ENCODE peak calls at places on chromosomes 6 and 20, in four cellular contexts. One of them, this sample, is unnamed.

GRCh38 chr6:34375833-34376232 is 16.6 kb downstream of the NUDT3 start:
- DNase-seq in uterus: no peak
- DNase-seq in right lobe of liver: no peak
- DNase-seq in GM12878: no peak
- DNase-seq in this sample: no peak

GRCh38 chr6:33828764-33829731 is 25.2 kb upstream of the MLN start:
- DNase-seq in uterus: no peak
- DNase-seq in right lobe of liver: no peak
- DNase-seq in GM12878: no peak
- DNase-seq in this sample: no peak

GRCh38 chr6:35710241-35710847 is 21.6 kb upstream of the FKBP5 start:
- DNase-seq in uterus: no peak
- DNase-seq in right lobe of liver: no peak
- DNase-seq in GM12878: no peak
- DNase-seq in this sample: peak; percentile 65

GRCh38 chr6:37306624-37307222 is 47.1 kb upstream of the RNF8 start:
- DNase-seq in uterus: no peak
- DNase-seq in right lobe of liver: no peak
- DNase-seq in GM12878: no peak
- DNase-seq in this sample: no peak

GRCh38 chr6:164690702-164691500 is 618.5 kb downstream of the C6orf118 start:
- DNase-seq in uterus: no peak
- DNase-seq in right lobe of liver: no peak
- DNase-seq in GM12878: no peak
- DNase-seq in this sample: no peak

GRCh38 chr20:32152421-32153155 is 43.1 kb downstream of the TM9SF4 start:
- DNase-seq in uterus: no peak
- DNase-seq in right lobe of liver: no peak
- DNase-seq in GM12878: no peak
- DNase-seq in this sample: no peak

GRCh38 chr6:28172006-28172405 is 30.3 kb downstream of the ZKSCAN8 start:
- DNase-seq in uterus: no peak
- DNase-seq in right lobe of liver: no peak
- DNase-seq in GM12878: no peak
- DNase-seq in this sample: no peak

GRCh38 chr6:159470400-159470799 is 222.6 kb downstream of the SOD2 start:
- DNase-seq in uterus: no peak
- DNase-seq in right lobe of liver: no peak
- DNase-seq in GM12878: no peak
- DNase-seq in this sample: no peak

GRCh38 chr6:117514655-117515054 is 32.2 kb downstream of the DCBLD1 start:
- DNase-seq in uterus: no peak
- DNase-seq in right lobe of liver: no peak
- DNase-seq in GM12878: no peak
- DNase-seq in this sample: no peak

GRCh38 chr6:157128235-157128761 is 195.0 kb downstream of the TMEM242 start:
- DNase-seq in uterus: no peak
- DNase-seq in right lobe of liver: no peak
- DNase-seq in GM12878: no peak
- DNase-seq in this sample: no peak

GRCh38 chr20:11409526-11409925 is 508.2 kb upstream of the BTBD3 start:
- DNase-seq in uterus: no peak
- DNase-seq in right lobe of liver: no peak
- DNase-seq in GM12878: no peak
- DNase-seq in this sample: no peak

GRCh38 chr6:5767471-5767870 is 239.3 kb downstream of the NRN1 start:
- DNase-seq in uterus: no peak
- DNase-seq in right lobe of liver: no peak
- DNase-seq in GM12878: no peak
- DNase-seq in this sample: no peak

GRCh38 chr6:146339716-146340115 is 203.9 kb upstream of the RAB32 start:
- DNase-seq in uterus: no peak
- DNase-seq in right lobe of liver: no peak
- DNase-seq in GM12878: no peak
- DNase-seq in this sample: no peak

GRCh38 chr6:105193647-105194046 is 13.8 kb upstream of the POPDC3 start:
- DNase-seq in uterus: no peak
- DNase-seq in right lobe of liver: no peak
- DNase-seq in GM12878: no peak
- DNase-seq in this sample: no peak

GRCh38 chr6:107561325-107561724 is 71.4 kb downstream of the SOBP start:
- DNase-seq in uterus: peak; percentile 65
- DNase-seq in right lobe of liver: no peak
- DNase-seq in GM12878: no peak
- DNase-seq in this sample: no peak

GRCh38 chr6:53199156-53199555 is 50.5 kb upstream of the GCM1 start:
- DNase-seq in uterus: no peak
- DNase-seq in right lobe of liver: no peak
- DNase-seq in GM12878: peak; percentile 43
- DNase-seq in this sample: no peak

GRCh38 chr20:61628901-61629300 is 376.8 kb downstream of the CDH4 start:
- DNase-seq in uterus: no peak
- DNase-seq in right lobe of liver: no peak
- DNase-seq in GM12878: no peak
- DNase-seq in this sample: no peak

GRCh38 chr6:165704001-165704748 is 41.1 kb upstream of the PDE10A start:
- DNase-seq in uterus: no peak
- DNase-seq in right lobe of liver: no peak
- DNase-seq in GM12878: no peak
- DNase-seq in this sample: no peak

GRCh38 chr20:41664584-41664983 is 46.4 kb upstream of the CHD6 start:
- DNase-seq in uterus: no peak
- DNase-seq in right lobe of liver: no peak
- DNase-seq in GM12878: peak; percentile 59
- DNase-seq in this sample: no peak

GRCh38 chr6:22247916-22248482 is 48.8 kb downstream of the PRL start:
- DNase-seq in uterus: no peak
- DNase-seq in right lobe of liver: no peak
- DNase-seq in GM12878: no peak
- DNase-seq in this sample: no peak

GRCh38 chr20:8094415-8094818 is 37.6 kb upstream of the PLCB1 start:
- DNase-seq in uterus: peak; percentile 71
- DNase-seq in right lobe of liver: peak; percentile 33
- DNase-seq in GM12878: no peak
- DNase-seq in this sample: no peak

GRCh38 chr6:99002826-99003225 is 55.1 kb upstream of the FBXL4 start:
- DNase-seq in uterus: no peak
- DNase-seq in right lobe of liver: no peak
- DNase-seq in GM12878: no peak
- DNase-seq in this sample: no peak

GRCh38 chr6:16974729-16975359 is 127.0 kb upstream of the STMND1 start:
- DNase-seq in uterus: no peak
- DNase-seq in right lobe of liver: no peak
- DNase-seq in GM12878: no peak
- DNase-seq in this sample: no peak

GRCh38 chr6:41132254-41132653 is 21.9 kb downstream of the TREML1 start:
- DNase-seq in uterus: no peak
- DNase-seq in right lobe of liver: no peak
- DNase-seq in GM12878: no peak
- DNase-seq in this sample: no peak

GRCh38 chr6:113672691-113673149 is 184.4 kb upstream of the MARCKS start:
- DNase-seq in uterus: peak; percentile 36
- DNase-seq in right lobe of liver: peak; percentile 57
- DNase-seq in GM12878: no peak
- DNase-seq in this sample: no peak

GRCh38 chr6:82521369-82521768 is 157.8 kb downstream of the TPBG start:
- DNase-seq in uterus: no peak
- DNase-seq in right lobe of liver: no peak
- DNase-seq in GM12878: no peak
- DNase-seq in this sample: no peak

GRCh38 chr6:13923527-13924145 is 1.1 kb upstream of the RNF182 start:
- DNase-seq in uterus: no peak
- DNase-seq in right lobe of liver: no peak
- DNase-seq in GM12878: no peak
- DNase-seq in this sample: no peak

GRCh38 chr6:21371676-21372161 is 221.8 kb upstream of the SOX4 start:
- DNase-seq in uterus: no peak
- DNase-seq in right lobe of liver: no peak
- DNase-seq in GM12878: no peak
- DNase-seq in this sample: no peak

GRCh38 chr6:121647905-121648304 is 212.5 kb downstream of the GJA1 start:
- DNase-seq in uterus: no peak
- DNase-seq in right lobe of liver: no peak
- DNase-seq in GM12878: no peak
- DNase-seq in this sample: no peak

GRCh38 chr20:12372557-12372956 is 454.9 kb downstream of the BTBD3 start:
- DNase-seq in uterus: no peak
- DNase-seq in right lobe of liver: no peak
- DNase-seq in GM12878: no peak
- DNase-seq in this sample: no peak

GRCh38 chr20:64233725-64234124 is 21.8 kb upstream of the PCMTD2 start:
- DNase-seq in uterus: no peak
- DNase-seq in right lobe of liver: peak; percentile 88
- DNase-seq in GM12878: no peak
- DNase-seq in this sample: no peak

GRCh38 chr6:151001387-151002063 is 136.0 kb downstream of the MTHFD1L start:
- DNase-seq in uterus: no peak
- DNase-seq in right lobe of liver: no peak
- DNase-seq in GM12878: no peak
- DNase-seq in this sample: no peak

GRCh38 chr6:159075506-159076100 is 30.8 kb upstream of the TAGAP start:
- DNase-seq in uterus: no peak
- DNase-seq in right lobe of liver: peak; percentile 37
- DNase-seq in GM12878: no peak
- DNase-seq in this sample: no peak

GRCh38 chr20:60765821-60766403 is 486.1 kb upstream of the CDH4 start:
- DNase-seq in uterus: no peak
- DNase-seq in right lobe of liver: no peak
- DNase-seq in GM12878: no peak
- DNase-seq in this sample: no peak

GRCh38 chr6:1795923-1796322 is 186.2 kb downstream of the FOXC1 start:
- DNase-seq in uterus: no peak
- DNase-seq in right lobe of liver: no peak
- DNase-seq in GM12878: no peak
- DNase-seq in this sample: no peak

GRCh38 chr6:1797801-1798200 is 188.1 kb downstream of the FOXC1 start:
- DNase-seq in uterus: no peak
- DNase-seq in right lobe of liver: no peak
- DNase-seq in GM12878: no peak
- DNase-seq in this sample: no peak

GRCh38 chr6:1798303-1798964 is 188.7 kb downstream of the FOXC1 start:
- DNase-seq in uterus: no peak
- DNase-seq in right lobe of liver: no peak
- DNase-seq in GM12878: no peak
- DNase-seq in this sample: no peak

GRCh38 chr6:1798965-1799325 is 189.2 kb downstream of the FOXC1 start:
- DNase-seq in uterus: no peak
- DNase-seq in right lobe of liver: no peak
- DNase-seq in GM12878: no peak
- DNase-seq in this sample: no peak

DNA sequence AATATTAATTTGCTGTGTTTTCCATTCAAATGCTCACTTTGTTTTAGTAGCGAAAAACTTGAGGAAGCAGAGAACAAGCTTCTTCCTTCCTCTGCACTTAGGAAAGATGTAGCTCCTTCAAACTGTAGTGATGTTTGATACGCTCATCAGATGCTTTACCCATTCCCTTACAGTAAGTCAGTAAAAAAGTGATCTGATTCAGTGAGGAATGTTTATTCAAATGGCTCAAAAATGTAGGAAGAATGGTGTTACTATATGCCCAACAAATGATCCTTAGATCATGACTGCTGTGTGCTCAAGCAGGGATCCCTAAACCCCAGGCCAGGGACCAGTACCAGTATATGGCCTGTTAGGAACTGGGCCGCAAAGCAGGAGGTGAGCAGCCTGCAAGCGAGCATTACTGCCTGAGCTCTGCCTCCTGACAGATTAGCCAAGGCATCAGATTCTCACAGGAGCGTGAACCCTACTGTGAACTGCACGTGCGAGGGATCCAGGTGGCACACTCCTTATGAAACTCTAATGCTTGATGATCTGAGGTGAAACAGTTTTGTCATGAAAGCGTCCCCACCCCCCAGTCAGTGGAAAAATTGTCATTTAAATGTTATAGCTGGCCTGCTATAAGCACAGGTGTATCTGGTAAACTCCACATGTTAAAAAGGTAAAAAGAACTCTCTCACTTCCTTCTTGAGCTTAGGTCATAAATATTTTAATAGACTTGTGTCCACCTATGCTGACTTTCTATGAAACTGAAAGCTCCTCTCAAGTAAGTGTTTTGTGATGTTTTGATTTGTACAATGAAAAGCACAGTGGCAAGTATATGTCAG is 187.2 kb downstream of the FOXC1 start:
- DNase-seq in uterus: no peak
- DNase-seq in right lobe of liver: no peak
- DNase-seq in GM12878: no peak
- DNase-seq in this sample: no peak
- H3K4me3 ChIP-seq in uterus: no peak overlapping the region
- H3K4me3 ChIP-seq in right lobe of liver: no peak overlapping the region
- H3K4me3 ChIP-seq in GM12878: no peak overlapping the region
- H3K4me3 ChIP-seq in this sample: no peak overlapping the region

DNA sequence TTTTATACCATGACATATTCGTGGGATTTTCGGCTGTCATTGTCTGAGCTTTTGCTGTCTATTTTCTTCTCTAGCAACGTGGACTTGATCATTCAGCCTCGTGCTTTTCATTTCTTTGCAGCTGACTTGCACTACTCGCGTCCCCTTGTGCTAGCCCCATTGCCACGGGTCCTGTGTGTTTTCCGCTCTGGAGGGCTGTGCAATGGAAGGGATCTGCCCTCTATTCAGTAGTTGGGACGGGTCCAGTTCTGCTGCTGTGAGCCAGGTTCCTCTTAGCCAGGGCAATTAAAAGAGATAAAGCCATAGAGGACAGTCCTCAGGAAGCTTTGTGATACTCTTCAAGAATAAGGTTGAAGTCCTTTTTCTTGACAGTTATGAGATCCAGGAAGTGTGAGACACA is 17.6 kb downstream of the NEDD9 start:
- DNase-seq in uterus: no peak
- DNase-seq in right lobe of liver: no peak
- DNase-seq in GM12878: no peak
- DNase-seq in this sample: no peak
- H3K4me1 ChIP-seq in uterus: peaks cover 13% of the 10 kb centered on the region
- H3K4me1 ChIP-seq in right lobe of liver: no peaks in the 10 kb centered on the region
- H3K4me1 ChIP-seq in GM12878: no peaks in the 10 kb centered on the region
- H3K4me1 ChIP-seq in this sample: peaks cover 13% of the 10 kb centered on the region

GRCh38 chr20:62685781-62686555 is 22.7 kb upstream of the NTSR1 start:
- DNase-seq in uterus: no peak
- DNase-seq in right lobe of liver: peak; percentile 58
- DNase-seq in GM12878: no peak
- DNase-seq in this sample: peak; percentile 19
- H3K4me3 ChIP-seq in uterus: no peak overlapping the region
- H3K4me3 ChIP-seq in right lobe of liver: no peak overlapping the region
- H3K4me3 ChIP-seq in GM12878: no peak overlapping the region
- H3K4me3 ChIP-seq in this sample: no peak overlapping the region

GRCh38 chr20:57312138-57312537 is 17.5 kb upstream of the SPO11 start:
- DNase-seq in uterus: no peak
- DNase-seq in right lobe of liver: no peak
- DNase-seq in GM12878: no peak
- DNase-seq in this sample: no peak
- H3K4me1 ChIP-seq in uterus: no peaks in the 10 kb centered on the region
- H3K4me1 ChIP-seq in right lobe of liver: no peaks in the 10 kb centered on the region
- H3K4me1 ChIP-seq in GM12878: no peaks in the 10 kb centered on the region
- H3K4me1 ChIP-seq in this sample: no peaks in the 10 kb centered on the region

GRCh38 chr20:38435555-38435939 is 419 bp upstream of the SNHG17 start:
- DNase-seq in uterus: no peak
- DNase-seq in right lobe of liver: no peak
- DNase-seq in GM12878: no peak
- DNase-seq in this sample: no peak
- H3K4me3 ChIP-seq in uterus: no peak overlapping the region
- H3K4me3 ChIP-seq in right lobe of liver: no peak overlapping the region
- H3K4me3 ChIP-seq in GM12878: no peak overlapping the region
- H3K4me3 ChIP-seq in this sample: peak overlapping the region; percentile 88

GRCh38 chr20:3797592-3798404 is 1.7 kb downstream of the CDC25B start:
- DNase-seq in uterus: no peak
- DNase-seq in right lobe of liver: no peak
- DNase-seq in GM12878: no peak
- DNase-seq in this sample: peak; percentile 51
- H3K4me1 ChIP-seq in uterus: no peaks in the 10 kb centered on the region
- H3K4me1 ChIP-seq in right lobe of liver: no peaks in the 10 kb centered on the region
- H3K4me1 ChIP-seq in GM12878: peaks cover 43% of the 10 kb centered on the region
- H3K4me1 ChIP-seq in this sample: peaks cover 58% of the 10 kb centered on the region